ENCODE peak calls at places on chromosome 21, in six cellular contexts. Q is SK-N-MC; E is islet precursor cell; Z is body of pancreas; D is G401; A is stimulated activated CD4-positive, alpha-beta T cell treated with anti-CD3 and anti-CD28 coated beads, Interleukin-2, amount 100 ng/mL, for 48 hours. W is an unnamed sample.

GRCh38 chr21:27817902-27818623 is 851.2 kb upstream of the ADAMTS5 start:
- DNase-seq in A (no peak), D (no peak), E (no peak), Z (no peak), Q (no peak), W (no peak)

GRCh38 chr21:34166468-34166867 is 93.1 kb downstream of the MRPS6 start:
- DNase-seq in Q (no peak), E (no peak), D (no peak), Z (no peak), A (no peak), W (no peak)

GRCh38 chr21:44759628-44760285 is 41.9 kb downstream of the UBE2G2 start:
- DNase-seq in Q (no peak), A (no peak), Z (no peak), E (peak), D (no peak), W (no peak)

GRCh38 chr21:37257526-37257966 is 9.6 kb downstream of the VPS26C start:
- DNase-seq in E (no peak), A (peak), Q (no peak), D (peak), Z (peak), W (peak)

GRCh38 chr21:33975548-33976081 is 60.0 kb upstream of the ATP5PO start:
- DNase-seq in D (no peak), Q (no peak), A (peak), Z (no peak), E (no peak), W (peak)

GRCh38 chr21:19122371-19122770 is 718.8 kb upstream of the TMPRSS15 start:
- DNase-seq in A (no peak), Z (no peak), D (peak), Q (no peak), E (no peak), W (no peak)

GRCh38 chr21:25586242-25586805 is 21.0 kb downstream of the MRPL39 start:
- DNase-seq in Q (no peak), Z (no peak), D (no peak), E (no peak), A (no peak), W (no peak)

GRCh38 chr21:37565530-37566223 is 199.1 kb downstream of the DYRK1A start:
- DNase-seq in D (peak), A (no peak), Z (no peak), Q (no peak), E (no peak), W (no peak)

GRCh38 chr21:29449306-29449940 is 150.7 kb downstream of the BACH1 start:
- DNase-seq in Q (no peak), D (no peak), A (no peak), Z (no peak), E (no peak), W (no peak)

GRCh38 chr21:39611547-39612190 is 1.1 kb upstream of the B3GALT5 start:
- DNase-seq in A (no peak), E (no peak), D (no peak), Z (peak), Q (no peak), W (no peak)

GRCh38 chr21:33359446-33359845 is 34.7 kb downstream of the IFNAR1 start:
- DNase-seq in E (no peak), Z (no peak), Q (no peak), D (no peak), A (no peak), W (no peak)

GRCh38 chr21:43845386-43845785 is 19.6 kb upstream of the AGPAT3 start:
- DNase-seq in Z (no peak), A (no peak), Q (no peak), D (no peak), E (no peak), W (no peak)

GRCh38 chr21:44300262-44300959 is 558 bp downstream of the PFKL start:
- DNase-seq in Z (peak), Q (no peak), A (peak), E (peak), D (no peak), W (peak)

GRCh38 chr21:41875086-41875485 is 4.1 kb downstream of the PRDM15 start:
- DNase-seq in E (no peak), Z (no peak), Q (no peak), A (no peak), D (no peak), W (no peak)

GRCh38 chr21:42833439-42833815 is 45.9 kb downstream of the WDR4 start:
- DNase-seq in Z (peak), E (peak), Q (no peak), A (peak), D (peak), W (peak)

GRCh38 chr21:44892095-44892494 is 18.6 kb upstream of the PTTG1IP start:
- DNase-seq in E (no peak), D (no peak), A (no peak), Q (no peak), Z (no peak), W (no peak)

GRCh38 chr21:45011911-45012660 is 62.3 kb upstream of the ADARB1 start:
- DNase-seq in Z (peak), A (no peak), D (peak), E (peak), Q (no peak), W (peak)

GRCh38 chr21:38145104-38145503 is 111.7 kb upstream of the KCNJ15 start:
- DNase-seq in Q (no peak), D (no peak), A (no peak), Z (no peak), E (no peak), W (no peak)

GRCh38 chr21:34609244-34609950 is 5.5 kb downstream of the RCAN1 start:
- DNase-seq in D (no peak), A (no peak), E (peak), Q (no peak), Z (no peak), W (no peak)

GRCh38 chr21:42784276-42784675 is 95.1 kb downstream of the WDR4 start:
- DNase-seq in A (no peak), E (peak), Q (no peak), D (no peak), Z (peak), W (no peak)

GRCh38 chr21:14259669-14260458 is 43.9 kb downstream of the RBM11 start:
- DNase-seq in A (no peak), E (no peak), Z (no peak), Q (no peak), D (peak), W (no peak)

GRCh38 chr21:37878946-37879660 is 37.2 kb downstream of the KCNJ6 start:
- DNase-seq in D (peak), E (no peak), Z (no peak), Q (no peak), A (no peak), W (no peak)